ENCODE peak calls at places on chromosomes 5 and 9, in seven cellular contexts. One of them, this sample, is unnamed.

GRCh38 chr9:12697719-12698118 is 4.5 kb downstream of the TYRP1 start:
- DNase-seq in T47D: no peak
- DNase-seq in iPS-NIHi11: no peak
- DNase-seq in stromal cell of bone marrow: no peak
- DNase-seq in GM04504: no peak
- DNase-seq in stimulated activated CD4-positive, alpha-beta T cell treated with anti-CD3 and anti-CD28 coated beads, Interleukin-4, amount 100 ng/mL, for 1 hour: no peak
- DNase-seq in mesothelial cell of epicardium: no peak
- DNase-seq in this sample: no peak

GRCh38 chr9:5630038-5630507 is 1.2 kb downstream of the RIC1 start:
- DNase-seq in stromal cell of bone marrow: peak; percentile 43
- DNase-seq in iPS-NIHi11: peak; percentile 17
- DNase-seq in stimulated activated CD4-positive, alpha-beta T cell treated with anti-CD3 and anti-CD28 coated beads, Interleukin-4, amount 100 ng/mL, for 1 hour: no peak
- DNase-seq in T47D: no peak
- DNase-seq in GM04504: no peak
- DNase-seq in mesothelial cell of epicardium: no peak
- DNase-seq in this sample: no peak

GRCh38 chr9:10674586-10674985 is 61.8 kb upstream of the PTPRD start:
- DNase-seq in stimulated activated CD4-positive, alpha-beta T cell treated with anti-CD3 and anti-CD28 coated beads, Interleukin-4, amount 100 ng/mL, for 1 hour: no peak
- DNase-seq in T47D: no peak
- DNase-seq in iPS-NIHi11: no peak
- DNase-seq in mesothelial cell of epicardium: no peak
- DNase-seq in stromal cell of bone marrow: no peak
- DNase-seq in GM04504: no peak
- DNase-seq in this sample: no peak

GRCh38 chr5:59547731-59548130 is 345.8 kb downstream of the PDE4D start:
- DNase-seq in stromal cell of bone marrow: no peak
- DNase-seq in mesothelial cell of epicardium: no peak
- DNase-seq in T47D: no peak
- DNase-seq in iPS-NIHi11: no peak
- DNase-seq in stimulated activated CD4-positive, alpha-beta T cell treated with anti-CD3 and anti-CD28 coated beads, Interleukin-4, amount 100 ng/mL, for 1 hour: no peak
- DNase-seq in GM04504: no peak
- DNase-seq in this sample: no peak

GRCh38 chr5:159642379-159642778 is 273.9 kb upstream of the ADRA1B start:
- DNase-seq in stimulated activated CD4-positive, alpha-beta T cell treated with anti-CD3 and anti-CD28 coated beads, Interleukin-4, amount 100 ng/mL, for 1 hour: no peak
- DNase-seq in stromal cell of bone marrow: no peak
- DNase-seq in T47D: no peak
- DNase-seq in mesothelial cell of epicardium: no peak
- DNase-seq in iPS-NIHi11: no peak
- DNase-seq in GM04504: no peak
- DNase-seq in this sample: no peak

GRCh38 chr9:120985759-120986353 is 59.3 kb upstream of the TRAF1 start:
- DNase-seq in stromal cell of bone marrow: peak; percentile 49
- DNase-seq in mesothelial cell of epicardium: no peak
- DNase-seq in T47D: no peak
- DNase-seq in stimulated activated CD4-positive, alpha-beta T cell treated with anti-CD3 and anti-CD28 coated beads, Interleukin-4, amount 100 ng/mL, for 1 hour: no peak
- DNase-seq in iPS-NIHi11: peak; percentile 38
- DNase-seq in GM04504: peak; percentile 24
- DNase-seq in this sample: peak; percentile 39

GRCh38 chr5:127492854-127493738 is 24.3 kb upstream of the PRRC1 start:
- DNase-seq in stimulated activated CD4-positive, alpha-beta T cell treated with anti-CD3 and anti-CD28 coated beads, Interleukin-4, amount 100 ng/mL, for 1 hour: no peak
- DNase-seq in stromal cell of bone marrow: peak; percentile 27
- DNase-seq in GM04504: peak; percentile 17
- DNase-seq in T47D: peak; percentile 14
- DNase-seq in iPS-NIHi11: peak; percentile 28
- DNase-seq in mesothelial cell of epicardium: no peak
- DNase-seq in this sample: peak; percentile 13

GRCh38 chr5:72503888-72504491 is 3.2 kb downstream of the ZNF366 start:
- DNase-seq in iPS-NIHi11: no peak
- DNase-seq in T47D: no peak
- DNase-seq in mesothelial cell of epicardium: no peak
- DNase-seq in stimulated activated CD4-positive, alpha-beta T cell treated with anti-CD3 and anti-CD28 coated beads, Interleukin-4, amount 100 ng/mL, for 1 hour: no peak
- DNase-seq in stromal cell of bone marrow: no peak
- DNase-seq in GM04504: no peak
- DNase-seq in this sample: no peak

GRCh38 chr5:95895771-95896170 is 65.9 kb downstream of the ELL2 start:
- DNase-seq in iPS-NIHi11: peak; percentile 17
- DNase-seq in stromal cell of bone marrow: no peak
- DNase-seq in GM04504: no peak
- DNase-seq in stimulated activated CD4-positive, alpha-beta T cell treated with anti-CD3 and anti-CD28 coated beads, Interleukin-4, amount 100 ng/mL, for 1 hour: no peak
- DNase-seq in mesothelial cell of epicardium: no peak
- DNase-seq in T47D: no peak
- DNase-seq in this sample: no peak

GRCh38 chr5:180098991-180099732 is 27.6 kb upstream of the RNF130 start:
- DNase-seq in stimulated activated CD4-positive, alpha-beta T cell treated with anti-CD3 and anti-CD28 coated beads, Interleukin-4, amount 100 ng/mL, for 1 hour: no peak
- DNase-seq in stromal cell of bone marrow: no peak
- DNase-seq in T47D: no peak
- DNase-seq in iPS-NIHi11: no peak
- DNase-seq in GM04504: no peak
- DNase-seq in mesothelial cell of epicardium: no peak
- DNase-seq in this sample: no peak

GRCh38 chr5:43294226-43294625 is 19.0 kb downstream of the HMGCS1 start:
- DNase-seq in stromal cell of bone marrow: peak; percentile 12
- DNase-seq in T47D: no peak
- DNase-seq in GM04504: no peak
- DNase-seq in mesothelial cell of epicardium: no peak
- DNase-seq in iPS-NIHi11: no peak
- DNase-seq in stimulated activated CD4-positive, alpha-beta T cell treated with anti-CD3 and anti-CD28 coated beads, Interleukin-4, amount 100 ng/mL, for 1 hour: no peak
- DNase-seq in this sample: no peak

GRCh38 chr5:170809551-170809950 is 26.0 kb downstream of the GABRP start:
- DNase-seq in stromal cell of bone marrow: peak; percentile 28
- DNase-seq in mesothelial cell of epicardium: no peak
- DNase-seq in iPS-NIHi11: peak; percentile 71
- DNase-seq in T47D: peak; percentile 35
- DNase-seq in GM04504: peak; percentile 15
- DNase-seq in stimulated activated CD4-positive, alpha-beta T cell treated with anti-CD3 and anti-CD28 coated beads, Interleukin-4, amount 100 ng/mL, for 1 hour: no peak
- DNase-seq in this sample: no peak

GRCh38 chr5:82664711-82665110 is 386.6 kb upstream of the RPS23 start:
- DNase-seq in T47D: no peak
- DNase-seq in mesothelial cell of epicardium: no peak
- DNase-seq in stimulated activated CD4-positive, alpha-beta T cell treated with anti-CD3 and anti-CD28 coated beads, Interleukin-4, amount 100 ng/mL, for 1 hour: no peak
- DNase-seq in iPS-NIHi11: no peak
- DNase-seq in GM04504: no peak
- DNase-seq in stromal cell of bone marrow: no peak
- DNase-seq in this sample: no peak

GRCh38 chr5:171615201-171616001 is 170.2 kb upstream of the SMIM23 start:
- DNase-seq in T47D: no peak
- DNase-seq in stimulated activated CD4-positive, alpha-beta T cell treated with anti-CD3 and anti-CD28 coated beads, Interleukin-4, amount 100 ng/mL, for 1 hour: no peak
- DNase-seq in stromal cell of bone marrow: no peak
- DNase-seq in mesothelial cell of epicardium: peak; percentile 46
- DNase-seq in iPS-NIHi11: peak; percentile 84
- DNase-seq in GM04504: no peak
- DNase-seq in this sample: no peak

GRCh38 chr5:10863763-10864383 is 102.8 kb upstream of the DAP start:
- DNase-seq in T47D: peak; percentile 29
- DNase-seq in stimulated activated CD4-positive, alpha-beta T cell treated with anti-CD3 and anti-CD28 coated beads, Interleukin-4, amount 100 ng/mL, for 1 hour: peak; percentile 42
- DNase-seq in stromal cell of bone marrow: peak; percentile 13
- DNase-seq in iPS-NIHi11: peak; percentile 87
- DNase-seq in mesothelial cell of epicardium: peak; percentile 66
- DNase-seq in GM04504: peak; percentile 17
- DNase-seq in this sample: peak; percentile 66

GRCh38 chr5:123720955-123721354 is 209.0 kb downstream of the CSNK1G3 start:
- DNase-seq in stimulated activated CD4-positive, alpha-beta T cell treated with anti-CD3 and anti-CD28 coated beads, Interleukin-4, amount 100 ng/mL, for 1 hour: no peak
- DNase-seq in mesothelial cell of epicardium: no peak
- DNase-seq in GM04504: no peak
- DNase-seq in T47D: no peak
- DNase-seq in stromal cell of bone marrow: no peak
- DNase-seq in iPS-NIHi11: no peak
- DNase-seq in this sample: no peak

GRCh38 chr9:93127395-93127911 is 6.6 kb downstream of the NINJ1 start:
- DNase-seq in stimulated activated CD4-positive, alpha-beta T cell treated with anti-CD3 and anti-CD28 coated beads, Interleukin-4, amount 100 ng/mL, for 1 hour: no peak
- DNase-seq in GM04504: no peak
- DNase-seq in stromal cell of bone marrow: no peak
- DNase-seq in iPS-NIHi11: no peak
- DNase-seq in mesothelial cell of epicardium: no peak
- DNase-seq in T47D: no peak
- DNase-seq in this sample: no peak

GRCh38 chr9:12859704-12860251 is 85.0 kb downstream of the LURAP1L start:
- DNase-seq in stromal cell of bone marrow: peak; percentile 93
- DNase-seq in T47D: no peak
- DNase-seq in GM04504: no peak
- DNase-seq in mesothelial cell of epicardium: no peak
- DNase-seq in stimulated activated CD4-positive, alpha-beta T cell treated with anti-CD3 and anti-CD28 coated beads, Interleukin-4, amount 100 ng/mL, for 1 hour: no peak
- DNase-seq in iPS-NIHi11: no peak
- DNase-seq in this sample: no peak

GRCh38 chr5:1129725-1130082 is 17.8 kb upstream of the SLC12A7 start:
- DNase-seq in GM04504: no peak
- DNase-seq in mesothelial cell of epicardium: no peak
- DNase-seq in iPS-NIHi11: no peak
- DNase-seq in stimulated activated CD4-positive, alpha-beta T cell treated with anti-CD3 and anti-CD28 coated beads, Interleukin-4, amount 100 ng/mL, for 1 hour: no peak
- DNase-seq in stromal cell of bone marrow: no peak
- DNase-seq in T47D: peak; percentile 70
- DNase-seq in this sample: no peak

GRCh38 chr9:114153761-114154596 is 1.4 kb upstream of the COL27A1 start:
- DNase-seq in mesothelial cell of epicardium: peak; percentile 64
- DNase-seq in GM04504: no peak
- DNase-seq in T47D: no peak
- DNase-seq in stimulated activated CD4-positive, alpha-beta T cell treated with anti-CD3 and anti-CD28 coated beads, Interleukin-4, amount 100 ng/mL, for 1 hour: no peak
- DNase-seq in iPS-NIHi11: peak; percentile 80
- DNase-seq in stromal cell of bone marrow: no peak
- DNase-seq in this sample: peak; percentile 92

GRCh38 chr5:1659100-1660036 is 135.6 kb upstream of the LPCAT1 start:
- DNase-seq in T47D: no peak
- DNase-seq in stromal cell of bone marrow: no peak
- DNase-seq in GM04504: no peak
- DNase-seq in mesothelial cell of epicardium: peak; percentile 17
- DNase-seq in iPS-NIHi11: no peak
- DNase-seq in stimulated activated CD4-positive, alpha-beta T cell treated with anti-CD3 and anti-CD28 coated beads, Interleukin-4, amount 100 ng/mL, for 1 hour: no peak
- DNase-seq in this sample: no peak

GRCh38 chr5:113495402-113495801 is 7.1 kb upstream of the MCC start:
- DNase-seq in mesothelial cell of epicardium: no peak
- DNase-seq in T47D: no peak
- DNase-seq in GM04504: no peak
- DNase-seq in stromal cell of bone marrow: no peak
- DNase-seq in iPS-NIHi11: no peak
- DNase-seq in stimulated activated CD4-positive, alpha-beta T cell treated with anti-CD3 and anti-CD28 coated beads, Interleukin-4, amount 100 ng/mL, for 1 hour: no peak
- DNase-seq in this sample: no peak

GRCh38 chr5:142924135-142924883 is 154.1 kb downstream of the ARHGAP26 start:
- DNase-seq in iPS-NIHi11: no peak
- DNase-seq in GM04504: no peak
- DNase-seq in T47D: no peak
- DNase-seq in stimulated activated CD4-positive, alpha-beta T cell treated with anti-CD3 and anti-CD28 coated beads, Interleukin-4, amount 100 ng/mL, for 1 hour: no peak
- DNase-seq in mesothelial cell of epicardium: no peak
- DNase-seq in stromal cell of bone marrow: no peak
- DNase-seq in this sample: no peak

GRCh38 chr9:125277411-125277810 is 15.8 kb downstream of the GAPVD1 start:
- DNase-seq in stromal cell of bone marrow: no peak
- DNase-seq in iPS-NIHi11: no peak
- DNase-seq in mesothelial cell of epicardium: no peak
- DNase-seq in T47D: no peak
- DNase-seq in GM04504: no peak
- DNase-seq in stimulated activated CD4-positive, alpha-beta T cell treated with anti-CD3 and anti-CD28 coated beads, Interleukin-4, amount 100 ng/mL, for 1 hour: no peak
- DNase-seq in this sample: no peak

GRCh38 chr5:150309101-150309897 is 6.6 kb upstream of the ARSI start:
- DNase-seq in stromal cell of bone marrow: no peak
- DNase-seq in stimulated activated CD4-positive, alpha-beta T cell treated with anti-CD3 and anti-CD28 coated beads, Interleukin-4, amount 100 ng/mL, for 1 hour: no peak
- DNase-seq in GM04504: no peak
- DNase-seq in mesothelial cell of epicardium: no peak
- DNase-seq in iPS-NIHi11: no peak
- DNase-seq in T47D: no peak
- DNase-seq in this sample: no peak

GRCh38 chr5:144684899-144685298 is 514.2 kb downstream of the KCTD16 start:
- DNase-seq in mesothelial cell of epicardium: no peak
- DNase-seq in GM04504: no peak
- DNase-seq in stimulated activated CD4-positive, alpha-beta T cell treated with anti-CD3 and anti-CD28 coated beads, Interleukin-4, amount 100 ng/mL, for 1 hour: no peak
- DNase-seq in T47D: no peak
- DNase-seq in stromal cell of bone marrow: no peak
- DNase-seq in iPS-NIHi11: no peak
- DNase-seq in this sample: no peak

GRCh38 chr5:176541338-176542134 is 4.3 kb upstream of the RNF44 start:
- DNase-seq in stimulated activated CD4-positive, alpha-beta T cell treated with anti-CD3 and anti-CD28 coated beads, Interleukin-4, amount 100 ng/mL, for 1 hour: peak; percentile 64
- DNase-seq in iPS-NIHi11: peak; percentile 59
- DNase-seq in T47D: no peak
- DNase-seq in mesothelial cell of epicardium: no peak
- DNase-seq in GM04504: no peak
- DNase-seq in stromal cell of bone marrow: no peak
- DNase-seq in this sample: peak; percentile 69

GRCh38 chr9:106305428-106306133 is 557.4 kb upstream of the ZNF462 start:
- DNase-seq in T47D: no peak
- DNase-seq in stimulated activated CD4-positive, alpha-beta T cell treated with anti-CD3 and anti-CD28 coated beads, Interleukin-4, amount 100 ng/mL, for 1 hour: no peak
- DNase-seq in mesothelial cell of epicardium: no peak
- DNase-seq in GM04504: no peak
- DNase-seq in stromal cell of bone marrow: no peak
- DNase-seq in iPS-NIHi11: no peak
- DNase-seq in this sample: no peak